ENCODE peak calls at places on chromosomes 5 and 9, in six cellular contexts. Q is K562, U is HepG2, W is A549, N is GM12878, I is upper lobe of left lung. K is an unnamed sample.

GRCh38 chr9:110578896-110579752 is at the start of gene SVEP1:
- ATAC-seq in Q (no peak), U (peak; percentile 77), W (peak; percentile 78), N (no peak), I (peak; percentile 81), K (peak; percentile 65)

GRCh38 chr5:69454460-69455249 is 37.9 kb upstream of the OCLN start:
- ATAC-seq in Q (peak; percentile 70), U (peak; percentile 69), W (peak; percentile 43), N (no peak), I (no peak), K (no peak)

GRCh38 chr9:100064872-100065581 is 33.8 kb downstream of the ERP44 start:
- ATAC-seq in Q (peak; percentile 61), U (no peak), W (no peak), N (no peak), I (no peak), K (no peak)

GRCh38 chr5:176725521-176725920 is 78.2 kb downstream of the TSPAN17 start:
- ATAC-seq in Q (no peak), U (no peak), W (no peak), N (no peak), I (no peak), K (no peak)

GRCh38 chr5:144328505-144328904 is 157.8 kb downstream of the KCTD16 start:
- ATAC-seq in Q (no peak), U (no peak), W (no peak), N (no peak), I (no peak), K (no peak)

GRCh38 chr5:82922086-82922734 is 155.0 kb downstream of the TMEM167A start:
- ATAC-seq in Q (no peak), U (peak; percentile 66), W (no peak), N (no peak), I (no peak), K (no peak)

GRCh38 chr9:110742741-110743371 is 74.3 kb downstream of the MUSK start:
- ATAC-seq in Q (no peak), U (no peak), W (no peak), N (no peak), I (peak; percentile 61), K (peak; percentile 54)

GRCh38 chr5:37722236-37723146 is 117.3 kb downstream of the GDNF start:
- ATAC-seq in Q (peak; percentile 63), U (no peak), W (peak; percentile 69), N (peak; percentile 93), I (peak; percentile 71), K (no peak)

DNA sequence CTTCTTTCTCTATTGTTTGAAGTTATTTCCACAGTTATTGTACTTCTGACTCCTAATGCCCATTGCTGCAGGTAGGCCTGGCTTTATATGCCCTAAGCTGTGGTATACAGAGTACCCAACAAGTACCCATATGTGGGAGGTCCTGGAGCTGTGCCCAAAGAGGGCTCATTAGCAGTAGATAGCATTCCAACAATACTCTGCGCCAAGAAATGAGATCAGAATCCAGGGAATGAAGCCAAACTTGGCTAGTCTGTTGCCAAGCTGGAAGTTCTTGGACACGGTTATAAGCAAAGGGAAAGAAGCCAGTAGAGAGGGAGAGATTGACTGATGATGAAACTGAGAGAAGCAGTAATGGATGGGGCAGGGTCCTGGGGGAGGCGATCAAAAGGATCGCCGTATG is 29.7 kb upstream of the FAM169A start:
- ATAC-seq in Q (no peak), U (no peak), W (no peak), N (no peak), I (peak; percentile 21), K (no peak)
- TF ChIP-seq EP300 in Q (no peak), U (no peak), W (no peak), N (no peak), I (no peak), K (no peak)

GRCh38 chr9:69888876-69889585 is 68.4 kb downstream of the CFAP95 start:
- ATAC-seq in Q (no peak), U (no peak), W (no peak), N (peak; percentile 40), I (no peak), K (no peak)

GRCh38 chr9:69882998-69883565 is 62.5 kb downstream of the CFAP95 start:
- ATAC-seq in Q (no peak), U (no peak), W (no peak), N (no peak), I (no peak), K (no peak)

GRCh38 chr9:69885931-69886330 is 65.3 kb downstream of the CFAP95 start:
- ATAC-seq in Q (no peak), U (no peak), W (peak; percentile 66), N (no peak), I (no peak), K (no peak)

GRCh38 chr9:69885474-69885929 is 64.9 kb downstream of the CFAP95 start:
- ATAC-seq in Q (no peak), U (no peak), W (peak; percentile 71), N (no peak), I (peak; percentile 51), K (no peak)
- TF ChIP-seq EP300 in Q (no peak), U (no peak), W (peak; percentile 42), N (no peak), I (no peak), K (no peak)

DNA sequence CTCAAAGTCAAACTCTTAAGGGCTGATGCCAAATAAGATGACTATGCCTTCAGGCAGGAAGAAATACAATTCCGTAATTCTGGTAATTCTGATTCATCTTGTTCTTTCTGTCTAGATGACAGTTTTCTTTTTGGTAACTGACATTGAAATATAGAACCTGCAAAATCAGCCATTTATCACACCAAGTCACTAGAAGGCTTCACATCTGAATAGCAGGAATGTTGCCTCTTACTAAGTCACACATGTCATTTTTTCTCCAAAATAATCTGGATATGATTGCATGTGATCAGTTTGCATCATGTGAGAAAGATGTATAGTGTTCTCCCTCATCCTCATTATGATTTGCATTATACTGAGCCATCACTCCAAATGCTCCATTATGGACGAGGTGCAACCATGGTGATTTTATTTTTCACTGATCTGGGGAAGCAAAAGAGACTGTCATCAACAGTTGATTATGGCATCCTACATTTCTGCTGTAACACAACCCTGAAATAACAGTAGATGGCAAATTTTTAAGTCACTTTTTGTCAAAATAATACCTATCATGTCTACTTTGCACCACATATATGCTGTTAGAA is 69.0 kb downstream of the HCN1 start:
- ATAC-seq in Q (no peak), U (no peak), W (no peak), N (no peak), I (no peak), K (no peak)
- TF ChIP-seq EP300 in Q (no peak), U (no peak), W (no peak), N (no peak), I (no peak), K (no peak)

GRCh38 chr5:115992848-115993350 is 30.6 kb downstream of the LVRN start:
- ATAC-seq in Q (no peak), U (no peak), W (no peak), N (no peak), I (no peak), K (peak; percentile 71)
- TF ChIP-seq EP300 in Q (no peak), U (no peak), W (no peak), N (no peak), I (no peak), K (no peak)

GRCh38 chr5:12854386-12854785 is 950.1 kb upstream of the CTNND2 start:
- ATAC-seq in Q (no peak), U (no peak), W (no peak), N (no peak), I (no peak), K (no peak)

GRCh38 chr5:12845549-12846159 is 941.4 kb upstream of the CTNND2 start:
- ATAC-seq in Q (no peak), U (no peak), W (no peak), N (no peak), I (no peak), K (no peak)

GRCh38 chr5:12848709-12849108 is 944.5 kb upstream of the CTNND2 start:
- ATAC-seq in Q (no peak), U (no peak), W (no peak), N (no peak), I (no peak), K (no peak)
- TF ChIP-seq EP300 in Q (no peak), U (no peak), W (no peak), N (no peak), I (no peak), K (no peak)

GRCh38 chr9:113593682-113594281 is 130.3 kb downstream of the RGS3 start:
- ATAC-seq in Q (peak; percentile 79), U (peak; percentile 83), W (peak; percentile 84), N (peak; percentile 86), I (peak; percentile 93), K (peak; percentile 96)
- TF ChIP-seq EP300 in Q (no peak), U (peak; percentile 15), W (no peak), N (no peak), I (no peak), K (no peak)